ENCODE peak calls at places on chromosome 1, in five cellular contexts. F is SW480; L is activated CD4-positive, alpha-beta T cell treated with anti-CD3 and anti-CD28 coated beads, Interleukin-2, amount 10 ng/mL, durations not matched to agents 7 days and 5 days; C is A549; N is T-helper 9 cell. H is an unnamed sample.

GRCh38 chr1:157154291-157154690 is 16.1 kb upstream of the ETV3 start:
- DNase-seq in L (no peak), C (no peak), F (peak; percentile 46), N (no peak), H (no peak)

GRCh38 chr1:20172033-20172588 is 13.8 kb upstream of the UBXN10 start:
- DNase-seq in L (no peak), F (no peak), N (no peak), C (no peak), H (no peak)

GRCh38 chr1:240691521-240692338 is 79.8 kb upstream of the GREM2 start:
- DNase-seq in C (peak; percentile 63), L (no peak), F (peak; percentile 30), N (peak; percentile 0), H (peak; percentile 67)

GRCh38 chr1:22124592-22125229 is 18.2 kb downstream of the WNT4 start:
- DNase-seq in L (no peak), C (no peak), N (no peak), F (no peak), H (peak; percentile 59)

GRCh38 chr1:186967659-186968394 is 139.1 kb downstream of the PLA2G4A start:
- DNase-seq in F (no peak), C (peak; percentile 10), L (no peak), N (no peak), H (no peak)

GRCh38 chr1:6603424-6603850 is 768 bp upstream of the KLHL21 start:
- DNase-seq in N (peak; percentile 32), C (no peak), F (peak; percentile 82), L (peak; percentile 54), H (no peak)

GRCh38 chr1:95659166-95659565 is 425.2 kb downstream of the RWDD3 start:
- DNase-seq in F (no peak), N (no peak), L (no peak), C (no peak), H (no peak)

GRCh38 chr1:180791806-180792205 is 120.9 kb upstream of the KIAA1614 start:
- DNase-seq in N (no peak), L (no peak), F (no peak), C (no peak), H (peak; percentile 0)

GRCh38 chr1:234608026-234608719 is 1.8 kb downstream of the IRF2BP2 start:
- DNase-seq in C (peak; percentile 92), L (peak; percentile 86), F (peak; percentile 95), N (peak; percentile 70), H (peak; percentile 97)

GRCh38 chr1:7149080-7149838 is 364.0 kb downstream of the CAMTA1 start:
- DNase-seq in N (no peak), F (no peak), C (no peak), L (no peak), H (peak; percentile 83)

GRCh38 chr1:167486090-167486824 is 32.1 kb downstream of the CD247 start:
- DNase-seq in L (no peak), C (no peak), N (no peak), F (no peak), H (peak; percentile 77)

GRCh38 chr1:157438236-157439012 is 113.9 kb downstream of the FCRL5 start:
- DNase-seq in L (no peak), F (no peak), N (no peak), C (no peak), H (peak; percentile 52)

GRCh38 chr1:169601096-169601881 is 15.0 kb upstream of the F5 start:
- DNase-seq in C (peak; percentile 29), F (peak; percentile 28), L (peak; percentile 12), N (no peak), H (peak; percentile 58)

GRCh38 chr1:21220815-21221214 is 44.1 kb upstream of the EIF4G3 start:
- DNase-seq in F (no peak), N (no peak), C (no peak), L (no peak), H (no peak)